ENCODE peak calls at places on chromosome 6, in six cellular contexts. D is epithelial cell of esophagus, G is AG10803, R is esophagus squamous epithelium, K is HL-60, I is coronary artery. E is an unnamed sample.

GRCh38 chr6:113813207-113813606 is 43.9 kb upstream of the MARCKS start:
- DNase-seq in D (no peak), K (no peak), I (no peak), R (no peak), G (peak), E (no peak)

GRCh38 chr6:5610640-5611039 is 349.3 kb downstream of the FARS2 start:
- DNase-seq in D (no peak), I (no peak), G (no peak), R (no peak), K (no peak), E (no peak)

GRCh38 chr6:17472653-17473183 is 79.3 kb downstream of the CAP2 start:
- DNase-seq in G (peak), R (no peak), I (no peak), D (no peak), K (no peak), E (no peak)

GRCh38 chr6:6007311-6008113 is 787 bp upstream of the NRN1 start:
- DNase-seq in G (peak), I (no peak), D (no peak), R (no peak), K (peak), E (no peak)

GRCh38 chr6:30555428-30556005 is 772 bp downstream of the GNL1 start:
- DNase-seq in R (peak), K (no peak), I (peak), G (peak), D (peak), E (peak)

GRCh38 chr6:39681566-39682250 is 43.5 kb downstream of the KIF6 start:
- DNase-seq in D (no peak), K (no peak), R (no peak), I (no peak), G (peak), E (no peak)

GRCh38 chr6:42190784-42191183 is 4.0 kb downstream of the GUCA1B start:
- DNase-seq in K (no peak), I (peak), D (no peak), G (peak), R (no peak), E (no peak)

GRCh38 chr6:24323632-24324337 is 34.1 kb downstream of the DCDC2 start:
- DNase-seq in K (no peak), D (no peak), G (no peak), R (no peak), I (no peak), E (no peak)

GRCh38 chr6:170049641-170050491 is 241.0 kb downstream of the DLL1 start:
- DNase-seq in K (peak), G (peak), I (peak), R (no peak), D (peak), E (peak)

GRCh38 chr6:42269974-42270510 is 52.4 kb upstream of the MRPS10 start:
- DNase-seq in K (no peak), G (no peak), R (no peak), D (no peak), I (no peak), E (no peak)

GRCh38 chr6:7254980-7255825 is 57.8 kb downstream of the SSR1 start:
- DNase-seq in I (no peak), R (no peak), K (peak), D (no peak), G (no peak), E (no peak)

GRCh38 chr6:40718401-40718800 is 131.2 kb upstream of the LRFN2 start:
- DNase-seq in I (no peak), D (no peak), R (no peak), G (no peak), K (no peak), E (no peak)

GRCh38 chr6:163950159-163950558 is 535.6 kb downstream of the QKI start:
- DNase-seq in D (no peak), G (peak), I (no peak), R (no peak), K (no peak), E (no peak)

GRCh38 chr6:38420207-38420606 is 219.5 kb downstream of the BTBD9 start:
- DNase-seq in K (no peak), G (no peak), I (no peak), D (peak), R (no peak), E (no peak)

GRCh38 chr6:131062245-131063027 is 609 bp downstream of the EPB41L2 start:
- DNase-seq in G (no peak), I (no peak), R (no peak), K (no peak), D (peak), E (peak)

GRCh38 chr6:28710466-28711191 is 184.9 kb downstream of the GPX5 start:
- DNase-seq in D (peak), I (no peak), R (no peak), G (peak), K (no peak), E (no peak)

GRCh38 chr6:63731946-63732735 is 96.5 kb downstream of the PHF3 start:
- DNase-seq in G (no peak), D (peak), R (no peak), I (no peak), K (no peak), E (no peak)

GRCh38 chr6:43742931-43743632 is 26.9 kb upstream of the VEGFA start:
- DNase-seq in D (no peak), K (no peak), I (peak), R (no peak), G (no peak), E (peak)

GRCh38 chr6:43773050-43773956 is 3.3 kb downstream of the VEGFA start:
- DNase-seq in K (no peak), R (no peak), D (peak), I (no peak), G (peak), E (no peak)

GRCh38 chr6:159982726-159983506 is 14.0 kb downstream of the IGF2R start:
- DNase-seq in K (peak), G (peak), R (no peak), D (peak), I (no peak), E (no peak)

GRCh38 chr6:20907486-20908071 is 373.3 kb downstream of the CDKAL1 start:
- DNase-seq in K (no peak), D (no peak), I (no peak), G (no peak), R (no peak), E (no peak)

GRCh38 chr6:162940426-162940825 is 212.7 kb downstream of the PACRG start:
- DNase-seq in I (no peak), R (no peak), K (no peak), G (peak), D (no peak), E (no peak)

GRCh38 chr6:14305131-14305530 is 187.6 kb downstream of the CD83 start:
- DNase-seq in R (no peak), K (no peak), D (peak), I (no peak), G (no peak), E (no peak)

GRCh38 chr6:98843274-98844243 is 9.2 kb downstream of the POU3F2 start:
- DNase-seq in G (no peak), D (no peak), I (no peak), K (no peak), R (no peak), E (no peak)

GRCh38 chr6:148657053-148657452 is 89.8 kb upstream of the UST start:
- DNase-seq in I (no peak), K (peak), D (peak), R (no peak), G (peak), E (peak)

GRCh38 chr6:52152692-52153091 is 33.5 kb upstream of the IL17A start:
- DNase-seq in D (no peak), G (no peak), R (no peak), K (no peak), I (no peak), E (no peak)

GRCh38 chr6:19838442-19839236 is 1.5 kb downstream of the ID4 start:
- DNase-seq in I (peak), R (no peak), K (no peak), G (peak), D (peak), E (no peak)

GRCh38 chr6:75563032-75563431 is 38.6 kb upstream of the SENP6 start:
- DNase-seq in I (no peak), K (no peak), R (no peak), D (peak), G (peak), E (no peak)

GRCh38 chr6:26233608-26234420 is 131.2 kb upstream of the BTN3A2 start:
- DNase-seq in I (no peak), R (no peak), D (peak), K (no peak), G (peak), E (peak)

GRCh38 chr6:125829433-125829832 is 38.7 kb downstream of the NCOA7 start:
- DNase-seq in I (no peak), K (no peak), G (no peak), D (no peak), R (no peak), E (no peak)

DNA sequence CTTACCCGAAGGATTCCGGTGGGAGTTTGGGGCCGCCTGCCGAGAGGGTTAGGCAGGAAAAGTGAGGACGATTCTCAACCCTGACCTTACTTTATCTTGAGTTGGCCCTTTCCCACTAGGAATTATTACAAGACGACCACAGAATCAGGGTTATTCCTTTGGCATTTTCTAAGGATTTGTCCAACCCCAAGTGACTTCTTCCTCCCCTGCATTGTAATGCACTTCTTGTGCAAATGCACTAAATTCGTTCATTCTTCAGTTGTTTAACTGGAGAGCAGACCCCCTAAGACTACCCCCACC is 411 bp upstream of the TMEM217 start:
- DNase-seq in K (no peak), G (no peak), D (no peak), R (no peak), I (no peak), E (no peak)
- TF ChIP-seq CTCF in K (no peak), G (no peak), D (no peak), R (no peak), I (no peak), E (no peak)

GRCh38 chr6:129475477-129476247 is 234.3 kb downstream of the ARHGAP18 start:
- DNase-seq in I (no peak), K (no peak), D (no peak), G (no peak), R (no peak), E (no peak)
- TF ChIP-seq CTCF in I (no peak), K (no peak), D (no peak), G (no peak), R (no peak), E (no peak)

DNA sequence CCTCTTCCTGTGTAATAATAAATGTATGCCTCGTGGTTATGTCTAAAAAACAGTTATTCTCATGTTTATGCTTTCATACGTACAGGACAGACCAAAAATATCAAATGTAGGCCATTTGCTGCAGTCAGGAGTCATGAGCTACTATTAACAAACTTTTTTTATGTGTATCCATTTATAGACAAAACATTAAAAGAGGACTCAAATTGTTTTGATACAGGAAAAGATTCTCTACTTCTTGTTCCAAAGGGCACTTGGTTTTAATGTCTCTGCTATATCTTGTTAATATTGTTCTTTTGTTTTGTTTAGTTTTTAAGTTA is 155.2 kb downstream of the ZDHHC14 start:
- DNase-seq in D (no peak), G (no peak), K (no peak), R (no peak), I (no peak), E (no peak)
- TF ChIP-seq CTCF in D (no peak), G (no peak), K (no peak), R (no peak), I (no peak), E (no peak)

GRCh38 chr6:134830194-134830593 is 119.7 kb downstream of the ALDH8A1 start:
- DNase-seq in G (peak), I (no peak), K (no peak), R (no peak), D (no peak), E (peak)

GRCh38 chr6:134828641-134829040 is 121.3 kb downstream of the ALDH8A1 start:
- DNase-seq in G (no peak), K (no peak), D (no peak), I (no peak), R (no peak), E (no peak)

GRCh38 chr6:134830945-134831344 is 119.0 kb downstream of the ALDH8A1 start:
- DNase-seq in I (no peak), D (no peak), K (no peak), R (no peak), G (no peak), E (no peak)

GRCh38 chr6:134823635-134824034 is 126.3 kb downstream of the ALDH8A1 start:
- DNase-seq in G (no peak), K (no peak), I (no peak), D (no peak), R (no peak), E (no peak)

DNA sequence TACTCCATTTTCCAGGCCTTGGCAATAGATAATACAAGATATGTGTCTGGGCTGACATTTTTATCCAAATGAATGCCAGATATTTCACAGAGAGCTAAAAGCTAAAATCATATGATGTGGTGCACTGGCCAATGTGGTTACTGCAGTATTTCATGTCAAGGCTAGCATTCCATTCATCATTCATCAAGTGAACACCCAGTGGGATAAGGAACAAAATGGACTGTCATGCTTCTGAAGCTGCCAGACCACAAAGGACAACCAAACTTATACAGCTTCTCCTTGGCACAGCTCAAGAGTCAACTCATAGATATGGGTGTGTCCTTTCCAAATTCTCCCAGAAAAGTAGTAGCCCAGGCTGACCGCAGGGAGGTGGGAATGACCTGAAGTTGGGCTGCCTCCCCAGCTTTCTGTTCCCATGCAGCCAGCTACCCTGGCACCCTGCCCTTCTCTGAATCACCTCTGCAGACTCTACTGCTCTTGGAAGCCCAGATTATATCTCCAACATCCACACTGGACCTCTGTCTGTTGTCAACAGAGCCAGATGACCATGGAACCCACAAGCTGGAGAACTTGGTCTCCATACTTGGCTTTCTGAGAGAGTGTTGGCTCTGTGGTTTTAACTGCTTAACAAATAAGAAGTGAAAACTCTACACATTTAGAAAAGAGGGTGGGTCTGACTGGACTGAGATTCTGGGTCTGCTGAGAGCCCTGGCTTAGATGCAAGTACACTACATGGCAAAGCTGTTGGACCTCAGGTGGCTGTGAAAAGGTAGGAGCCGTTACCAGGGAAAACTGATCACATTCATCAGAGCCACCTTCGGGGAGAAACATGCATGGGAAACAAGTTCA is 122.8 kb downstream of the ALDH8A1 start:
- DNase-seq in I (peak), G (peak), K (no peak), R (no peak), D (peak), E (peak)
- TF ChIP-seq CTCF in I (no peak), G (peak), K (no peak), R (peak), D (peak), E (peak)

DNA sequence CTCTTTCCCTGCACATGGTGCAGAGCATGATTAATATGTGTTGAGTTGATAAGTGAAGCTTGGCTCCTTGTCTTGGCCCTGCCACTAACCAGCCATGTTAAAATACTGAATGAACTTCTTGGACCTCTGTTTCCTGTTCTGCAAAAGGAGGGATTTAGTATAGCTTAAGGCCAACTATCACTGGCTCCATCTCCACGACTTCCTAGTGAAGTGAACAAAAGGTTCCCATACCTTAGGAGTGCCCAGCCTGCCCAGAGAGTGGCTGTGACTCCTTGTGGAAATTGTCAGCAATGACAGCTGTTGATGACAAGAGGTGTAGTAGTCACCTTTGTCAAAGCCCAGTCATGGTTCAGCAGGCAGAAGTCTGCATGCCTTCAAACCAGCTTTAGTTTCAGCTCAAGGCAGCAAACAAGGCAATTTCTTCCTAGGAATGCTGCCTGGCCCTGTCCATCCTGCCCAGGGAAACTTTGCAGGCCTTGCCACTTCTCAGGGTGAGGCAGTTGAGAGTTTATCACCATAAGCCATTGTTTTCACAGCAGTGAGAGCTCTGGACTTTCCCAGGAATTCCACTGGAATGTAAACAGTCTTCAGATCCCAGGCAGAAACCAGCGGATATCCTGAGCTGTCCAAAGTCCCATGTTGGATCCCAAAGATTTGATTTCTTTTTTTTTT is 169.7 kb upstream of the TNFAIP3 start:
- DNase-seq in K (no peak), I (no peak), D (peak), R (no peak), G (peak), E (no peak)
- TF ChIP-seq CTCF in K (no peak), I (no peak), D (peak), R (peak), G (no peak), E (no peak)

GRCh38 chr6:102571236-102571908 is 1177.9 kb downstream of the GRIK2 start:
- DNase-seq in R (no peak), D (peak), K (no peak), I (no peak), G (no peak), E (no peak)
- TF ChIP-seq CTCF in R (no peak), D (no peak), K (no peak), I (no peak), G (no peak), E (no peak)

GRCh38 chr6:157522472-157522871 is 141.5 kb downstream of the ZDHHC14 start:
- DNase-seq in D (no peak), K (no peak), I (no peak), R (no peak), G (no peak), E (no peak)

GRCh38 chr6:157520117-157520406 is 139.1 kb downstream of the ZDHHC14 start:
- DNase-seq in G (no peak), K (no peak), I (no peak), D (no peak), R (no peak), E (no peak)

GRCh38 chr6:157519255-157520116 is 138.5 kb downstream of the ZDHHC14 start:
- DNase-seq in R (no peak), G (no peak), I (no peak), D (peak), K (no peak), E (no peak)

GRCh38 chr6:157520986-157521664 is 140.1 kb downstream of the ZDHHC14 start:
- DNase-seq in K (no peak), R (no peak), D (no peak), I (no peak), G (no peak), E (no peak)

DNA sequence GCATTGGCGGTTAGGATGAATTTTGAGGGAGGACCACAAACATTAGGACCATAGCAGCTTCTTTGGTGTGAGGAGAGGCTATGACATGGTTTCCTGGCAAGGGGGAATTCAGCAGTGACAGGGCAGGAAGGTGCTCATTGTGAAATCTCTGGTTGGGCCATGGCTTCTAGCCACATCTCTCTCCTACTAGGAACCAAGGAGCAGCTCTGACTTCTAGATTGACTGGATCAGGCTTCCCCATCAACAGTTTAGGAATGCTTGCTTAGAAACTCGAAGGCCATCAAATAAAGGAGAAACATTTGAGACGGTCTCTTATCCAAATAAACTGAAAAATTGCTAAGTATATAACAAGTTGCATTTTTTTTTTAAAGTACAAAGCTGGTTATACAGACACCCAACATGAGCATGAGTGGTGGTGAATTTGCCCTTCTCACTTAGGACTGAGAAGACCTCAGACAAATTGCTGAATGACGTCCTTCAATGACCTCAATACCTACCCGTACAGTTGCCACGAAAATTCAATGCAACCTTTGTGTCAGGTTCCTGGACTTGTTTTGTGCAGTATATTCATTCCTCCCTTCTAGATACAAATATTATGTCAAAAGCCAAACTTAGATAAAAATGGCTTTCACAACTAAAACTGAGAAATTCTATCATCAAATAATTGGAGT is 140.8 kb downstream of the ZDHHC14 start:
- DNase-seq in G (peak), R (no peak), D (no peak), K (no peak), I (no peak), E (no peak)
- TF ChIP-seq CTCF in G (no peak), R (no peak), D (no peak), K (no peak), I (no peak), E (no peak)

GRCh38 chr6:61192610-61193009 is 1093.4 kb downstream of the KHDRBS2 start:
- DNase-seq in K (no peak), D (no peak), R (no peak), G (no peak), I (no peak), E (no peak)
- TF ChIP-seq CTCF in K (no peak), D (no peak), R (no peak), G (no peak), I (no peak), E (no peak)

E was measured in ascending aorta.